ENCODE peak calls at places on chromosomes 6 and 20, in five cellular contexts. C is H1, S is breast epithelium, D is uterus, N is A549. E is an unnamed sample.

GRCh38 chr20:41149679-41150131 is 12.4 kb downstream of the PLCG1 start:
- DNase-seq in C (no peak), S (no peak), D (no peak), N (peak; percentile 32), E (no peak)

GRCh38 chr6:363291-363690 is 28.3 kb upstream of the IRF4 start:
- DNase-seq in C (no peak), S (no peak), D (no peak), N (no peak), E (no peak)

GRCh38 chr6:131787079-131787478 is 20.7 kb upstream of the ENPP1 start:
- DNase-seq in C (no peak), S (no peak), D (no peak), N (no peak), E (no peak)

GRCh38 chr6:53302678-53303360 is 45.9 kb downstream of the ELOVL5 start:
- DNase-seq in C (no peak), S (no peak), D (no peak), N (peak; percentile 51), E (no peak)

GRCh38 chr6:26251354-26252081 is 113.5 kb upstream of the BTN3A2 start:
- DNase-seq in C (no peak), S (peak; percentile 69), D (no peak), N (no peak), E (no peak)

GRCh38 chr6:84033523-84034451 is at the start of gene MRAP2:
- DNase-seq in C (no peak), S (no peak), D (peak; percentile 14), N (peak; percentile 10), E (peak; percentile 52)

GRCh38 chr6:82818727-82819126 is 246.9 kb downstream of the UBE3D start:
- DNase-seq in C (no peak), S (no peak), D (no peak), N (no peak), E (no peak)

GRCh38 chr20:53959849-53960585 is 110.4 kb downstream of the BCAS1 start:
- DNase-seq in C (no peak), S (no peak), D (no peak), N (peak; percentile 17), E (no peak)

GRCh38 chr6:38508894-38509293 is 130.8 kb downstream of the BTBD9 start:
- DNase-seq in C (no peak), S (no peak), D (no peak), N (peak; percentile 36), E (no peak)

GRCh38 chr6:390914-391558 is 516 bp upstream of the IRF4 start:
- DNase-seq in C (no peak), S (no peak), D (no peak), N (no peak), E (no peak)

GRCh38 chr20:58021481-58021880 is 207.0 kb downstream of the ANKRD60 start:
- DNase-seq in C (no peak), S (peak; percentile 16), D (peak; percentile 57), N (peak; percentile 42), E (no peak)

GRCh38 chr20:41862023-41862422 is 243.8 kb upstream of the CHD6 start:
- DNase-seq in C (no peak), S (no peak), D (no peak), N (no peak), E (no peak)

GRCh38 chr6:111486921-111487320 is 3.9 kb upstream of the REV3L start:
- DNase-seq in C (no peak), S (no peak), D (no peak), N (no peak), E (no peak)

GRCh38 chr20:58614984-58615760 is 35.9 kb upstream of the STX16 start:
- DNase-seq in C (no peak), S (peak; percentile 46), D (no peak), N (no peak), E (no peak)

GRCh38 chr20:48467622-48468021 is 360.2 kb downstream of the PREX1 start:
- DNase-seq in C (no peak), S (no peak), D (no peak), N (no peak), E (no peak)

GRCh38 chr6:160882741-160883340 is 108.7 kb upstream of the MAP3K4 start:
- DNase-seq in C (no peak), S (no peak), D (no peak), N (no peak), E (no peak)

GRCh38 chr6:33417127-33417902 is 592 bp downstream of the CUTA start:
- DNase-seq in C (no peak), S (no peak), D (no peak), N (peak; percentile 30), E (peak; percentile 64)

GRCh38 chr6:37482356-37483292 is 17.1 kb downstream of the CCDC167 start:
- DNase-seq in C (no peak), S (no peak), D (no peak), N (no peak), E (no peak)

GRCh38 chr6:15551798-15552197 is 111.0 kb downstream of the DTNBP1 start:
- DNase-seq in C (no peak), S (no peak), D (no peak), N (no peak), E (no peak)

GRCh38 chr20:36153754-36154695 is 515 bp upstream of the EPB41L1 start:
- DNase-seq in C (no peak), S (peak; percentile 80), D (peak; percentile 85), N (peak; percentile 60), E (peak; percentile 89)

GRCh38 chr6:112311950-112312547 is 35.1 kb upstream of the RFPL4B start:
- DNase-seq in C (no peak), S (no peak), D (no peak), N (no peak), E (no peak)

GRCh38 chr6:26126394-26127221 is 39.4 kb downstream of the HFE start:
- DNase-seq in C (no peak), S (no peak), D (no peak), N (no peak), E (no peak)

GRCh38 chr6:7106752-7107577 is 796 bp upstream of the RREB1 start:
- DNase-seq in C (no peak), S (peak; percentile 32), D (peak; percentile 60), N (peak; percentile 38), E (peak; percentile 72)

GRCh38 chr20:63772781-63773520 is 33.4 kb downstream of the SLC2A4RG start:
- DNase-seq in C (no peak), S (no peak), D (no peak), N (no peak), E (peak; percentile 47)

GRCh38 chr20:41182296-41183212 is 45.2 kb downstream of the PLCG1 start:
- DNase-seq in C (no peak), S (peak; percentile 19), D (no peak), N (no peak), E (no peak)

GRCh38 chr20:32205502-32206382 is 1.8 kb downstream of the PLAGL2 start:
- DNase-seq in C (no peak), S (no peak), D (no peak), N (no peak), E (no peak)

GRCh38 chr6:32192608-32193039 is at the start of gene GPSM3:
- DNase-seq in C (no peak), S (no peak), D (no peak), N (no peak), E (no peak)
- H3K4me3 ChIP-seq in C (no peak within 1 kb of the TSS), S (peak within 1 kb of the TSS; percentile 74), D (no peak within 1 kb of the TSS), N (no peak within 1 kb of the TSS), E (no peak within 1 kb of the TSS)

GRCh38 chr20:611843-612185 is 1.7 kb upstream of the TCF15 start:
- DNase-seq in C (no peak), S (no peak), D (no peak), N (no peak), E (no peak)

GRCh38 chr20:609371-609964 is 641 bp downstream of the TCF15 start:
- DNase-seq in C (no peak), S (no peak), D (no peak), N (no peak), E (no peak)

GRCh38 chr20:611047-611842 is 1.1 kb upstream of the TCF15 start:
- DNase-seq in C (no peak), S (no peak), D (no peak), N (no peak), E (no peak)

GRCh38 chr20:608970-609369 is 1.1 kb downstream of the TCF15 start:
- DNase-seq in C (no peak), S (no peak), D (no peak), N (no peak), E (no peak)

DNA sequence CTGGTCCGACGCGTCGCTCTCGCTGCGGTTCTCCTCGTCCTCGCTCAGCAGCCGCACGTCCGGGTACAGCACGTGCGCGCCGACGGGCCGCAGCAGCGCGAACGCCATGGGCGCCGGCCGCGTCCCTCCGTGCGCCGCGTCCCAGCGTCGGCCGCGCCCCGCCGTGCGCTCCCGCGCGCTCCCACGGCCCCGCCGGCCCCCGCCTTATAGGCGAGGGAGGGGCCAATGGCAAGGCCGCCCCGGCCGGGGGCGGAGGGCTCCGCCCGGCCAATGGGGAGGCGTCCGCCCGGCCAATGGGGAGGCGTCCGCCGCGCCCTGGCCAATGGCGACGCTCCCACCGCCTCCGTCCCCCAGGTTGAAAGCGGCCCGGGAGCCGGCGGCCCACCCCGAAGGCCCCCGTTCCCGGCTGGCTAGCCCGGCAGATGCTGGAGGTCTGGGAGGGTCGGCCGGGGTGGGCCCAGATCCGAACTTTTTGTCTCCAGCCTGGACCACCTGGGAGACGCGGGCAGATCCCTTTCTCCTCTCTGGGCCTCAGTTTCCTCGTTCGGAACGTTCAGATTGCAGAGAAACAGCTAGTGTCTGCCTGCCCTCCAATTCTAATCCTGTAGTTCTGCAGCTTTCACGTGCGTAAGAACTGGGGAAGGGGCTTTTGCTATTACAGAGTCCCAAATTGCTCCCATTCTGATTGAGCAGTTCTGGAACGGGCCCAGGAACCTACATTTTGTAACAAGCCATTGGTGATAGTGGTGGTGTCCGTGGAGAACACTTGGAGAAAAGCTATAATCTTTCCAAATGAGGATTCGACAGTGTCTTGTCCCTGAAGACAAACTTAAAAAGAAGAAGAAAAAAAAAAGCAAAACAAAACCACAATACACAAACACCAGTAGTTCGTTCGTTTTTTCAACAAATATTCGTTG is at the start of gene TCF15:
- DNase-seq in C (no peak), S (no peak), D (no peak), N (no peak), E (no peak)
- TF ChIP-seq POLR2A in C (no peak), S (no peak), D (peak; percentile 65), N (no peak), E (no peak)

GRCh38 chr6:13574571-13575376 is at the start of gene SIRT5:
- DNase-seq in C (peak; percentile 70), S (peak; percentile 70), D (peak; percentile 68), N (peak; percentile 91), E (peak; percentile 66)

GRCh38 chr6:13574149-13574570 is 241 bp upstream of the SIRT5 start:
- DNase-seq in C (peak; percentile 96), S (peak; percentile 86), D (peak; percentile 86), N (peak; percentile 93), E (peak; percentile 91)

GRCh38 chr6:13573669-13574110 is 711 bp upstream of the SIRT5 start:
- DNase-seq in C (no peak), S (no peak), D (peak; percentile 28), N (peak; percentile 29), E (peak; percentile 33)

GRCh38 chr6:13576017-13576416 is 1.6 kb downstream of the SIRT5 start:
- DNase-seq in C (no peak), S (no peak), D (no peak), N (no peak), E (no peak)

DNA sequence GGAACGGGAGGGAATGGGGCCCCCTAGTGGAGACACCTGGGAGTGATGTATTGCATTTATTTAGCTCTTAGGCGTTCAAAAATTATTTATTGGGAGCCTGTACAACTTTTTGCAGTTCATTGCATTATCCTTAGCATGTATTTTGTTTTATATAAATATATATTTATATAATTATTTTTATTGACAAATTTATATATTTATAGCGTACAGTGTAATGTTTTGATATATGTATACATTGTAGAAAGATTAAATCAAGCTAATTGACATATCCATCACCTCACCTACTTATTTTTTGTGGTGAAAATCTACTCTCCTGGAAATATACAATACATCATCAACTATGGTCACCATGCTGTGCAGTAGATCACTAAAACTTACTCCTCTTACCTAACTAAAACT is 975 bp downstream of the SIRT5 start:
- DNase-seq in C (no peak), S (no peak), D (no peak), N (no peak), E (no peak)
- H3K4me3 ChIP-seq in C (no peak overlapping the region), S (peak overlapping the region; percentile 76), D (peak overlapping the region; percentile 62), N (peak overlapping the region; percentile 91), E (peak overlapping the region; percentile 64)

GRCh38 chr20:34953960-34954359 is 1.6 kb downstream of the GSS start:
- DNase-seq in C (no peak), S (no peak), D (no peak), N (no peak), E (no peak)
- TF ChIP-seq POLR2A in C (no peak), S (no peak), D (no peak), N (no peak), E (no peak)

E was measured in ovary.